ENCODE peak calls at places on chromosomes 16 and 17, in six cellular contexts. N is central memory CD8-positive, alpha-beta T cell; M is memory B cell; X is ACHN; L is SW480; S is KG1. T is an unnamed sample.

GRCh38 chr17:18371455-18371854 is 6.1 kb upstream of the EVPLL start:
- DNase-seq in N (no peak), M (no peak), X (no peak), L (peak; percentile 47), S (no peak), T (peak; percentile 44)

GRCh38 chr17:8072339-8072726 is 15.2 kb downstream of the ALOX12B start:
- DNase-seq in N (no peak), M (no peak), X (no peak), L (no peak), S (no peak), T (no peak)

GRCh38 chr16:15682105-15682570 is 32.1 kb downstream of the NDE1 start:
- DNase-seq in N (no peak), M (no peak), X (peak; percentile 88), L (peak; percentile 41), S (no peak), T (peak; percentile 83)

GRCh38 chr17:10118788-10119130 is 79.6 kb downstream of the GAS7 start:
- DNase-seq in N (no peak), M (no peak), X (no peak), L (no peak), S (no peak), T (no peak)

GRCh38 chr17:49589556-49589885 is 13.8 kb downstream of the NXPH3 start:
- DNase-seq in N (no peak), M (no peak), X (no peak), L (no peak), S (no peak), T (no peak)

GRCh38 chr17:21193031-21193430 is 20.9 kb downstream of the TMEM11 start:
- DNase-seq in N (no peak), M (no peak), X (no peak), L (peak; percentile 41), S (no peak), T (no peak)

GRCh38 chr16:1337486-1337885 is 4.0 kb downstream of the BAIAP3 start:
- DNase-seq in N (no peak), M (peak; percentile 20), X (no peak), L (no peak), S (no peak), T (no peak)

GRCh38 chr16:24700549-24701392 is 28.7 kb upstream of the TNRC6A start:
- DNase-seq in N (no peak), M (no peak), X (peak; percentile 100), L (peak; percentile 90), S (no peak), T (peak; percentile 89)

GRCh38 chr17:52027620-52028019 is 130.9 kb downstream of the CA10 start:
- DNase-seq in N (no peak), M (no peak), X (peak; percentile 70), L (no peak), S (no peak), T (peak; percentile 51)

GRCh38 chr16:67786491-67786890 is 19.9 kb downstream of the RANBP10 start:
- DNase-seq in N (no peak), M (no peak), X (no peak), L (no peak), S (no peak), T (no peak)

GRCh38 chr17:4617090-4617489 is 24.4 kb downstream of the ALOX15 start:
- DNase-seq in N (no peak), M (no peak), X (no peak), L (no peak), S (no peak), T (no peak)

GRCh38 chr17:8324913-8325312 is 14.7 kb upstream of the ODF4 start:
- DNase-seq in N (no peak), M (no peak), X (no peak), L (no peak), S (no peak), T (no peak)

GRCh38 chr17:44820631-44821196 is 9.4 kb downstream of the GJC1 start:
- DNase-seq in N (no peak), M (no peak), X (peak; percentile 86), L (peak; percentile 94), S (no peak), T (peak; percentile 77)

GRCh38 chr16:11076259-11077018 is 132.1 kb downstream of the CLEC16A start:
- DNase-seq in N (no peak), M (no peak), X (no peak), L (no peak), S (no peak), T (no peak)

GRCh38 chr16:87864331-87864989 is 4.8 kb downstream of the SLC7A5 start:
- DNase-seq in N (no peak), M (no peak), X (no peak), L (no peak), S (no peak), T (no peak)

T was measured in Caki2.